ENCODE peak calls at places on chromosomes 13 and 19, in five cellular contexts. I is stimulated activated CD4-positive, alpha-beta T cell treated with anti-CD3 and anti-CD28 coated beads, Interleukin-2, amount 100 ng/mL, for 48 hours; D is AG10803; S is GM04503; L is SW 1271. F is an unnamed sample.

GRCh38 chr13:81017525-81018152 is 676.7 kb upstream of the SPRY2 start:
- DNase-seq in I (no peak), D (peak; percentile 34), S (no peak), L (peak; percentile 52), F (no peak)

GRCh38 chr19:16867211-16867610 is 21.6 kb upstream of the F2RL3 start:
- DNase-seq in I (no peak), D (no peak), S (no peak), L (no peak), F (no peak)

GRCh38 chr13:29532821-29533220 is 62.7 kb downstream of the SLC7A1 start:
- DNase-seq in I (no peak), D (peak; percentile 61), S (no peak), L (no peak), F (no peak)

GRCh38 chr19:28883241-28883693 is 329.7 kb downstream of the UQCRFS1 start:
- DNase-seq in I (no peak), D (peak; percentile 68), S (no peak), L (no peak), F (no peak)

GRCh38 chr13:79402074-79402635 is 3.9 kb downstream of the RBM26 start:
- DNase-seq in I (no peak), D (no peak), S (no peak), L (no peak), F (no peak)

GRCh38 chr19:3188627-3189596 is 3.2 kb downstream of the NCLN start:
- DNase-seq in I (no peak), D (no peak), S (no peak), L (no peak), F (no peak)

GRCh38 chr13:26220575-26220974 is 1.5 kb downstream of the RNF6 start:
- DNase-seq in I (no peak), D (peak; percentile 27), S (no peak), L (peak; percentile 13), F (no peak)

GRCh38 chr13:105445793-105446192 is 1089.7 kb downstream of the EFNB2 start:
- DNase-seq in I (no peak), D (no peak), S (no peak), L (no peak), F (no peak)

GRCh38 chr13:112134150-112135075 is 67.5 kb downstream of the SOX1 start:
- DNase-seq in I (no peak), D (no peak), S (no peak), L (no peak), F (no peak)

GRCh38 chr13:65638572-65639168 is 1591.5 kb downstream of the PCDH9 start:
- DNase-seq in I (peak; percentile 0), D (peak; percentile 59), S (peak; percentile 4), L (peak; percentile 41), F (no peak)

GRCh38 chr19:34712606-34713261 is 21.3 kb upstream of the ZNF181 start:
- DNase-seq in I (peak; percentile 51), D (peak; percentile 81), S (peak; percentile 15), L (peak; percentile 54), F (no peak)

GRCh38 chr13:88074794-88075509 is 403.8 kb downstream of the SLITRK5 start:
- DNase-seq in I (no peak), D (peak; percentile 73), S (no peak), L (no peak), F (no peak)

GRCh38 chr13:28527629-28528028 is 32.7 kb upstream of the FLT1 start:
- DNase-seq in I (no peak), D (no peak), S (no peak), L (no peak), F (no peak)

GRCh38 chr13:48818495-48818961 is 157.2 kb upstream of the FNDC3A start:
- DNase-seq in I (no peak), D (peak; percentile 95), S (peak; percentile 96), L (no peak), F (no peak)

GRCh38 chr13:78897200-78897599 is 238.2 kb upstream of the OBI1 start:
- DNase-seq in I (no peak), D (no peak), S (no peak), L (no peak), F (no peak)

GRCh38 chr19:56253737-56254136 is 18.8 kb upstream of the EDDM13 start:
- DNase-seq in I (no peak), D (peak; percentile 63), S (peak; percentile 11), L (peak; percentile 48), F (no peak)

GRCh38 chr13:43360911-43361605 is 337.7 kb downstream of the DNAJC15 start:
- DNase-seq in I (no peak), D (no peak), S (no peak), L (no peak), F (no peak)

GRCh38 chr19:29831041-29831548 is 19.3 kb downstream of the CCNE1 start:
- DNase-seq in I (peak; percentile 37), D (no peak), S (no peak), L (peak; percentile 53), F (peak; percentile 56)

GRCh38 chr13:79936368-79937136 is 404.4 kb downstream of the SPRY2 start:
- DNase-seq in I (no peak), D (peak; percentile 100), S (peak; percentile 100), L (peak; percentile 99), F (no peak)

GRCh38 chr13:75489502-75490263 is 7.7 kb upstream of the TBC1D4 start:
- DNase-seq in I (no peak), D (peak; percentile 82), S (no peak), L (no peak), F (no peak)

GRCh38 chr19:4108767-4109625 is 14.9 kb downstream of the MAP2K2 start:
- DNase-seq in I (no peak), D (no peak), S (no peak), L (no peak), F (peak; percentile 80)